ENCODE peak calls at places on chromosomes 11 and 22, in five cellular contexts. D, S, P, H and X are unnamed samples.

GRCh38 chr11:35619754-35620640 is 1.7 kb downstream of the FJX1 start:
- DNase-seq in D (no peak), S (no peak), P (no peak), H (peak), X (no peak)

GRCh38 chr11:46260161-46260560 is 17.3 kb upstream of the CREB3L1 start:
- DNase-seq in D (no peak), S (no peak), P (no peak), H (no peak), X (no peak)

GRCh38 chr11:69891421-69892236 is 72.4 kb upstream of the FGF3 start:
- DNase-seq in D (no peak), S (no peak), P (no peak), H (no peak), X (peak)

GRCh38 chr11:13970986-13971385 is 8.5 kb downstream of the SPON1 start:
- DNase-seq in D (peak), S (no peak), P (no peak), H (no peak), X (peak)

GRCh38 chr11:118086913-118087768 is at the start of gene SMIM35:
- DNase-seq in D (no peak), S (no peak), P (no peak), H (no peak), X (no peak)

GRCh38 chr22:44582016-44582415 is 84.0 kb upstream of the RTL6 start:
- DNase-seq in D (peak), S (no peak), P (no peak), H (no peak), X (no peak)

GRCh38 chr11:65172600-65172999 is 2.6 kb downstream of the SPDYC start:
- DNase-seq in D (no peak), S (no peak), P (no peak), H (no peak), X (no peak)

GRCh38 chr11:130478881-130479280 is 30.4 kb downstream of the ADAMTS15 start:
- DNase-seq in D (no peak), S (no peak), P (no peak), H (peak), X (no peak)

GRCh38 chr22:27687984-27688545 is 113.5 kb downstream of the MN1 start:
- DNase-seq in D (no peak), S (no peak), P (no peak), H (no peak), X (peak)